ENCODE peak calls at places on chromosomes 11 and 22, in five cellular contexts. P is ovary, U is progenitor cell of endocrine pancreas, C is K562, R is prostate gland. B is an unnamed sample.

GRCh38 chr22:44920183-44920582 is 89.6 kb downstream of the PHF21B start:
- DNase-seq in P (peak), U (no peak), C (no peak), R (no peak), B (no peak)

GRCh38 chr11:122637538-122637937 is 18.0 kb upstream of the UBASH3B start:
- DNase-seq in P (no peak), U (no peak), C (no peak), R (no peak), B (no peak)

GRCh38 chr11:111259871-111260270 is 14.3 kb downstream of the POU2AF2 start:
- DNase-seq in P (no peak), U (no peak), C (no peak), R (no peak), B (peak)

GRCh38 chr11:21537980-21538379 is 654.9 kb upstream of the ANO5 start:
- DNase-seq in P (no peak), U (no peak), C (no peak), R (no peak), B (no peak)

GRCh38 chr11:61116426-61117214 is 14.3 kb downstream of the CD5 start:
- DNase-seq in P (no peak), U (no peak), C (no peak), R (no peak), B (no peak)

GRCh38 chr11:121446752-121447156 is 5.4 kb upstream of the SORL1 start:
- DNase-seq in P (no peak), U (no peak), C (no peak), R (no peak), B (no peak)

GRCh38 chr11:12163181-12163841 is 52.9 kb downstream of the MICAL2 start:
- DNase-seq in P (no peak), U (no peak), C (no peak), R (no peak), B (peak)

GRCh38 chr22:39353346-39353745 is 3.6 kb downstream of the SYNGR1 start:
- DNase-seq in P (no peak), U (no peak), C (no peak), R (no peak), B (no peak)

GRCh38 chr11:106022795-106023275 is 795 bp upstream of the MSANTD4 start:
- DNase-seq in P (no peak), U (no peak), C (no peak), R (no peak), B (no peak)

GRCh38 chr22:19961201-19961580 is 19.6 kb upstream of the TXNRD2 start:
- DNase-seq in P (no peak), U (no peak), C (no peak), R (no peak), B (no peak)

GRCh38 chr11:61718613-61719302 is 33.7 kb upstream of the MYRF start:
- DNase-seq in P (peak), U (peak), C (peak), R (no peak), B (peak)

GRCh38 chr11:94325681-94326080 is 21.3 kb downstream of the IZUMO1R start:
- DNase-seq in P (no peak), U (peak), C (peak), R (no peak), B (peak)

GRCh38 chr22:50531546-50532352 is 1.9 kb upstream of the TYMP start:
- DNase-seq in P (peak), U (no peak), C (no peak), R (peak), B (peak)

GRCh38 chr11:114250993-114251796 is 45.0 kb upstream of the NNMT start:
- DNase-seq in P (peak), U (no peak), C (peak), R (no peak), B (no peak)

GRCh38 chr11:27933992-27934829 is 173.7 kb downstream of the KIF18A start:
- DNase-seq in P (no peak), U (no peak), C (no peak), R (no peak), B (peak)

GRCh38 chr11:21602734-21603133 is 590.2 kb upstream of the ANO5 start:
- DNase-seq in P (no peak), U (no peak), C (no peak), R (no peak), B (no peak)

GRCh38 chr11:70303070-70303469 is 32.6 kb downstream of the PPFIA1 start:
- DNase-seq in P (no peak), U (no peak), C (no peak), R (no peak), B (no peak)

GRCh38 chr11:4191031-4191571 is 96.5 kb downstream of the RRM1 start:
- DNase-seq in P (no peak), U (no peak), C (no peak), R (peak), B (no peak)

GRCh38 chr22:25475554-25476022 is 88.9 kb upstream of the GRK3 start:
- DNase-seq in P (no peak), U (no peak), C (no peak), R (peak), B (no peak)

GRCh38 chr11:114624455-114625207 is 29.0 kb upstream of the NXPE4 start:
- DNase-seq in P (no peak), U (no peak), C (no peak), R (no peak), B (no peak)

GRCh38 chr11:96342131-96342970 is 644 bp downstream of the MAML2 start:
- DNase-seq in P (no peak), U (no peak), C (no peak), R (no peak), B (no peak)

GRCh38 chr11:11895672-11896071 is 53.9 kb downstream of the USP47 start:
- DNase-seq in P (no peak), U (no peak), C (no peak), R (no peak), B (peak)

GRCh38 chr22:23533328-23533762 is 46.7 kb downstream of the IGLL1 start:
- DNase-seq in P (peak), U (peak), C (peak), R (no peak), B (no peak)
- TF ChIP-seq CTCF in P (no peak), U (peak), C (peak), R (peak), B (no peak)

GRCh38 chr11:107783121-107783520 is 71.3 kb upstream of the SLN start:
- DNase-seq in P (no peak), U (no peak), C (no peak), R (no peak), B (no peak)

GRCh38 chr11:107777094-107777493 is 65.2 kb upstream of the SLN start:
- DNase-seq in P (no peak), U (no peak), C (no peak), R (no peak), B (no peak)

GRCh38 chr11:107778839-107779517 is 67.1 kb upstream of the SLN start:
- DNase-seq in P (no peak), U (no peak), C (no peak), R (no peak), B (no peak)

GRCh38 chr11:107780136-107780535 is 68.3 kb upstream of the SLN start:
- DNase-seq in P (no peak), U (no peak), C (no peak), R (no peak), B (no peak)

DNA sequence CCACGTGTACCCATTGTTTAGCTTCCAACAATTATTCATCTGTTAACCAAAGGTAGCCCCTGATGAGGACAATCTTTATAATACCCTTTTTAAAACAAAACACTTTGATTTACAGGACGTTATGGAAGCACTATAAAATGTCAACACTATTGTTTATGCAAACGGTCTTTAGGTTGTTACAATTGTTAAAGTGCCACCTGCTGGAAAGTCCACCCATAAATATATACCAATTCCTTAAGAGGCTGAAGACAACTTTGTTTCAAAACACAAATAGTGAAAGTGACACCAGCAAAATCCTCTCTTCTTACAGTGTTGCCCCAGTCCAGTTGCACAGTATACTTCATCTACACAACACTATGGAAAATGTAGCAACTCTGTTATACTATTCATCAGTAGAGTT is 68.9 kb upstream of the SLN start:
- DNase-seq in P (no peak), U (no peak), C (no peak), R (no peak), B (no peak)
- TF ChIP-seq CTCF in P (no peak), U (no peak), C (no peak), R (no peak), B (peak)

GRCh38 chr11:84249344-84250135 is 963.4 kb upstream of the CCDC90B start:
- DNase-seq in P (no peak), U (no peak), C (no peak), R (no peak), B (no peak)
- TF ChIP-seq CTCF in P (no peak), U (no peak), C (no peak), R (no peak), B (no peak)

DNA sequence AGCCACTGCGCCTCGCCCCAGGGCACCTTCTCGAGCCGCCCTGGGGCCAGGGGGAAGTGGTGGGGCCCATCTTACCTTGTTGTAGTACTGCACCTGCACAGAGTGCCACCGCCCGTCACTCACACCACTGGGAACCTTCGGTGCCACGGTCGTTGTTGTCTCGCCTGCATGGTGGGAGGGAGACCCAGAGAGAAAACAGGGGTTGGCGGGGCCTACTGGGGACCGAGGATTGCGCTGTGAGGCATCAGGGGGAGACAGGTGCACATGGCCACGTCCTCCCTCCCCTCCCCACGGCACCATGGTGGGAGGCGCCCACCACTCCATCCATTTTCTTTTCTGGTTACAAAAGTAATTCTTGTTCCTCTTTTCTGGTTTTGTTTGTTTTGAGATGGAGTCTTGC is 97.8 kb downstream of the TRMU start:
- DNase-seq in P (no peak), U (no peak), C (no peak), R (no peak), B (no peak)
- TF ChIP-seq CTCF in P (no peak), U (no peak), C (no peak), R (no peak), B (no peak)

DNA sequence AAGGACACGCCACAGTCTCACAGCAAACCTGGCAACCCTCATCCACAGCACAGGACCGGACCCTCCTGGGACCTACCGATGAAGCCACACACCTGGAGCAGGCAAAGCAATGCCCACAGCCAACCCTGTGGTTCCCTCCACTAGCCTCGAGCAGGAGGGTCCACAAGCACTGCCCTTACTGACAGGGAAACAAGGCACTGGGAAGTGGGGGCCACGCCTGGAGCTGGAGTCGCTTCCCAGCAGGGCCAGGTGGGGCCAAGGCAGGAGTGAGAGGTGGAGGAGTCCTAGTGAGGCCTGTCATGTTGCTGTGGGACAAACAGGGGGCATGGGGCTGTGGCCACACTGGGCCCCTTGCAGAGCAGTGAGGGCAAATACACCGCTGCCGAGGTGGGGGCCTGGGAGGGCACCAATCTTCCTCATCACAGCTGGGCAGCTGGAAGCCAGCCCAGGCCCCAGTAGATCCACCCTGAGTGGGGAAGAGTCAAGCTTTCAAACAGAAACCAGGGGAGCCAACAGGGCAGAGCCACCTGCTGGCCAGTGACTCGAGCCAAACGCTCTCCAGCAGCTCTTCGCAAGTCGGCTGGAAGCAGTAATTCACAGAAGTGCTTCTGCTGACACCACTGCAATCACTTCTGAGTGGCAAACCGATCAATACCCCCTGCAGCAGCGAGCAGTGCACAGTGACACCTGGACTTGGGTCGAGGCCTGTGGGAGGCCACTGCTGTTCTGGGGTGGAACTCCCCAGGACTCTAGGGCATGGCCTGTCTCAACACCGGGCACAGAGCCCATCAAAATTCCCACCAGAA is 13.7 kb downstream of the SULT4A1 start:
- DNase-seq in P (peak), U (no peak), C (no peak), R (no peak), B (no peak)
- TF ChIP-seq CTCF in P (no peak), U (peak), C (peak), R (peak), B (peak)

DNA sequence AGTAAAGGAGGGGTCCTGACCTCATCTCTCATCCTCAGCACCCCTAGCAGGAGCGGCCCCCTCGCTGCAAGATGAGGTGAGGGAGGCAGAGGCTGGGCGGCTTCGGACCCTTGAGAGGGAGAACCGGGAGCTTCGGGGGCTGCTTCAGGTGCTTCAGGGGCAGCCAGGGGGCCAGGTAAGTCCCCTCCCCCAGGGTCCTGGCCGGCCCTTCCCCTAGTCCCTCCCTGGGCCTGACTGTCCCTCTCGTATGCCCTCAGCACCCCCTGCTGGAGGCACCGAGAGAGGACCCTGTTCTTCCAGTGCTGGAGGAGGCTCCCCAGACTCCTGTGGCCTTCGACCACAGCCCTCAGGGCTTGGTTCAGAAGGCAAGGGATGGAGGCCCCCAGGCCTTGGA is 3.7 kb downstream of the CCDC88B start:
- DNase-seq in P (no peak), U (no peak), C (peak), R (no peak), B (no peak)
- TF ChIP-seq CTCF in P (no peak), U (peak), C (peak), R (peak), B (peak)

GRCh38 chr22:37769056-37769455 is 38.7 kb upstream of the GCAT start:
- DNase-seq in P (no peak), U (no peak), C (no peak), R (no peak), B (no peak)

GRCh38 chr22:37765953-37766566 is 41.7 kb upstream of the GCAT start:
- DNase-seq in P (no peak), U (no peak), C (no peak), R (no peak), B (no peak)

GRCh38 chr22:37765498-37765897 is 42.2 kb upstream of the GCAT start:
- DNase-seq in P (no peak), U (no peak), C (no peak), R (no peak), B (no peak)

GRCh38 chr22:37771081-37771480 is 36.7 kb upstream of the GCAT start:
- DNase-seq in P (no peak), U (no peak), C (no peak), R (no peak), B (no peak)

GRCh38 chr22:37768273-37768672 is 39.5 kb upstream of the GCAT start:
- DNase-seq in P (no peak), U (no peak), C (peak), R (no peak), B (no peak)
- TF ChIP-seq CTCF in P (no peak), U (peak), C (no peak), R (no peak), B (peak)

GRCh38 chr11:45773271-45774022 is 31.5 kb upstream of the SLC35C1 start:
- DNase-seq in P (no peak), U (no peak), C (no peak), R (no peak), B (no peak)

GRCh38 chr11:45769960-45770359 is 35.0 kb upstream of the SLC35C1 start:
- DNase-seq in P (no peak), U (no peak), C (no peak), R (no peak), B (no peak)

GRCh38 chr11:45771942-45772522 is 32.9 kb upstream of the SLC35C1 start:
- DNase-seq in P (peak), U (peak), C (peak), R (peak), B (peak)

GRCh38 chr11:45774023-45774655 is 30.8 kb upstream of the SLC35C1 start:
- DNase-seq in P (no peak), U (no peak), C (no peak), R (no peak), B (no peak)

DNA sequence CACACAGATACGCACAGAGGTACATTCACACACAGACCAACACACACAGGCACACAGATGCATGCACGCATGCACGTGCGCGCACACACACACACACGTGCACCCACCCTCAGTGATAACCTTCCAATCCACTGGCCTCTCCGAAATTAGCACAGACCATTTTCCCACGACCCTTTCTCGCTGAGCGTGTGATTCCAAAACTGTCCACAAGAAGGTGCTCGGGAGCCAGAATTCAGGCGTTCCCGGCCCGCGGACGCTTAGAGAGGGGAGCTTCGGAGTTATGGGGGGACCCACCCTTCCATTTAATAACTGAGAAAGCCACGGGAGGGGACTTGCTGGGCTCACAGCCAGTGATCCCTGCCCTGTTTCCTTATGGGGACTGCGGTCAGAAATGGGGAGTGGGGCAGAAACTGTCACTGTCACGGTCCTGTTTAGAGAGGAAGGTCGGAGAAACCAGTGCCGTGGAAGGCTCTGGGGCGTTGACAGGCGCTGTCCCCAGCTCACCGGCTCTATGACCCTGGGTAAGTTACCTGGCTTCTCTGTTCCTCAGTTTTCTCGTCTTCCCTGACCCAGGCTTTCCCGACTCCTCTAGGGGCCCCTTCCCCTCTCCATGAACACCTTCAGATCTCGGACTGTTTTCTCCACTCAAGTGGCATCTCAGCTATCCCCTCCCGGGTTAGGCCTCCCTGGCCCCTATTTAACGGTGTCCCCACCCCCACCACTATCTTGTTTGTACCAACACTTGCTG is 33.6 kb upstream of the SLC35C1 start:
- DNase-seq in P (peak), U (peak), C (peak), R (peak), B (peak)
- TF ChIP-seq CTCF in P (peak), U (peak), C (peak), R (peak), B (peak)

B was measured in HFFc6.